ENCODE peak calls at places on chromosomes 13 and 19, in eight cellular contexts. One of them, this sample, is unnamed.

GRCh38 chr13:23608704-23609413 is 38.6 kb downstream of the TNFRSF19 start:
- DNase-seq in T-helper 22 cell: no peak
- DNase-seq in GDM1: no peak
- DNase-seq in AG10803: peak
- DNase-seq in caudate nucleus: no peak
- DNase-seq in progenitor cell of endocrine pancreas: no peak
- DNase-seq in body of pancreas: peak
- DNase-seq in effector memory CD4-positive, alpha-beta T cell: no peak
- DNase-seq in this sample: no peak

GRCh38 chr13:77751513-77752456 is 54.3 kb downstream of the SLAIN1 start:
- DNase-seq in T-helper 22 cell: no peak
- DNase-seq in GDM1: peak
- DNase-seq in AG10803: peak
- DNase-seq in caudate nucleus: no peak
- DNase-seq in progenitor cell of endocrine pancreas: no peak
- DNase-seq in body of pancreas: peak
- DNase-seq in effector memory CD4-positive, alpha-beta T cell: no peak
- DNase-seq in this sample: peak

GRCh38 chr19:19637523-19638251 is 5.8 kb downstream of the GMIP start:
- DNase-seq in T-helper 22 cell: no peak
- DNase-seq in GDM1: no peak
- DNase-seq in AG10803: no peak
- DNase-seq in caudate nucleus: no peak
- DNase-seq in progenitor cell of endocrine pancreas: no peak
- DNase-seq in body of pancreas: no peak
- DNase-seq in effector memory CD4-positive, alpha-beta T cell: no peak
- DNase-seq in this sample: no peak

GRCh38 chr13:37168151-37168550 is 62.7 kb upstream of the CSNK1A1L start:
- DNase-seq in T-helper 22 cell: no peak
- DNase-seq in GDM1: no peak
- DNase-seq in AG10803: peak
- DNase-seq in caudate nucleus: no peak
- DNase-seq in progenitor cell of endocrine pancreas: no peak
- DNase-seq in body of pancreas: no peak
- DNase-seq in effector memory CD4-positive, alpha-beta T cell: no peak
- DNase-seq in this sample: no peak

GRCh38 chr13:51832471-51833152 is 12.4 kb downstream of the TMEM272 start:
- DNase-seq in T-helper 22 cell: peak
- DNase-seq in GDM1: peak
- DNase-seq in AG10803: peak
- DNase-seq in caudate nucleus: no peak
- DNase-seq in progenitor cell of endocrine pancreas: no peak
- DNase-seq in body of pancreas: peak
- DNase-seq in effector memory CD4-positive, alpha-beta T cell: peak
- DNase-seq in this sample: peak

GRCh38 chr19:30547192-30547591 is 175.0 kb downstream of the ZNF536 start:
- DNase-seq in T-helper 22 cell: no peak
- DNase-seq in GDM1: no peak
- DNase-seq in AG10803: no peak
- DNase-seq in caudate nucleus: no peak
- DNase-seq in progenitor cell of endocrine pancreas: no peak
- DNase-seq in body of pancreas: no peak
- DNase-seq in effector memory CD4-positive, alpha-beta T cell: no peak
- DNase-seq in this sample: no peak

GRCh38 chr19:47020132-47020805 is 632 bp downstream of the NPAS1 start:
- DNase-seq in T-helper 22 cell: no peak
- DNase-seq in GDM1: no peak
- DNase-seq in AG10803: no peak
- DNase-seq in caudate nucleus: no peak
- DNase-seq in progenitor cell of endocrine pancreas: no peak
- DNase-seq in body of pancreas: no peak
- DNase-seq in effector memory CD4-positive, alpha-beta T cell: no peak
- DNase-seq in this sample: no peak

GRCh38 chr19:16366056-16366432 is 41.4 kb downstream of the KLF2 start:
- DNase-seq in T-helper 22 cell: no peak
- DNase-seq in GDM1: no peak
- DNase-seq in AG10803: no peak
- DNase-seq in caudate nucleus: no peak
- DNase-seq in progenitor cell of endocrine pancreas: no peak
- DNase-seq in body of pancreas: no peak
- DNase-seq in effector memory CD4-positive, alpha-beta T cell: no peak
- DNase-seq in this sample: no peak

GRCh38 chr19:13149628-13150186 is 468 bp downstream of the STX10 start:
- DNase-seq in T-helper 22 cell: no peak
- DNase-seq in GDM1: peak
- DNase-seq in AG10803: peak
- DNase-seq in caudate nucleus: no peak
- DNase-seq in progenitor cell of endocrine pancreas: peak
- DNase-seq in body of pancreas: peak
- DNase-seq in effector memory CD4-positive, alpha-beta T cell: no peak
- DNase-seq in this sample: no peak

GRCh38 chr13:100175078-100175802 is 86.3 kb downstream of the PCCA start:
- DNase-seq in T-helper 22 cell: no peak
- DNase-seq in GDM1: no peak
- DNase-seq in AG10803: no peak
- DNase-seq in caudate nucleus: no peak
- DNase-seq in progenitor cell of endocrine pancreas: no peak
- DNase-seq in body of pancreas: no peak
- DNase-seq in effector memory CD4-positive, alpha-beta T cell: no peak
- DNase-seq in this sample: no peak

GRCh38 chr13:59643906-59644626 is 519.7 kb downstream of the DIAPH3 start:
- DNase-seq in T-helper 22 cell: no peak
- DNase-seq in GDM1: no peak
- DNase-seq in AG10803: no peak
- DNase-seq in caudate nucleus: no peak
- DNase-seq in progenitor cell of endocrine pancreas: no peak
- DNase-seq in body of pancreas: peak
- DNase-seq in effector memory CD4-positive, alpha-beta T cell: no peak
- DNase-seq in this sample: no peak

GRCh38 chr19:4185413-4186086 is 3.1 kb downstream of the ANKRD24 start:
- DNase-seq in T-helper 22 cell: no peak
- DNase-seq in GDM1: no peak
- DNase-seq in AG10803: no peak
- DNase-seq in caudate nucleus: no peak
- DNase-seq in progenitor cell of endocrine pancreas: no peak
- DNase-seq in body of pancreas: no peak
- DNase-seq in effector memory CD4-positive, alpha-beta T cell: no peak
- DNase-seq in this sample: no peak

GRCh38 chr19:39599116-39599515 is 3.2 kb upstream of the LGALS13 start:
- DNase-seq in T-helper 22 cell: no peak
- DNase-seq in GDM1: no peak
- DNase-seq in AG10803: peak
- DNase-seq in caudate nucleus: no peak
- DNase-seq in progenitor cell of endocrine pancreas: peak
- DNase-seq in body of pancreas: no peak
- DNase-seq in effector memory CD4-positive, alpha-beta T cell: no peak
- DNase-seq in this sample: no peak

GRCh38 chr19:41955521-41955920 is 3.6 kb downstream of the RABAC1 start:
- DNase-seq in T-helper 22 cell: no peak
- DNase-seq in GDM1: no peak
- DNase-seq in AG10803: no peak
- DNase-seq in caudate nucleus: no peak
- DNase-seq in progenitor cell of endocrine pancreas: no peak
- DNase-seq in body of pancreas: no peak
- DNase-seq in effector memory CD4-positive, alpha-beta T cell: no peak
- DNase-seq in this sample: no peak

GRCh38 chr19:54100560-54100959 is at the start of gene OSCAR:
- DNase-seq in T-helper 22 cell: no peak
- DNase-seq in GDM1: no peak
- DNase-seq in AG10803: peak
- DNase-seq in caudate nucleus: no peak
- DNase-seq in progenitor cell of endocrine pancreas: no peak
- DNase-seq in body of pancreas: no peak
- DNase-seq in effector memory CD4-positive, alpha-beta T cell: no peak
- DNase-seq in this sample: no peak

GRCh38 chr13:44815507-44816074 is 173.7 kb downstream of the NUFIP1 start:
- DNase-seq in T-helper 22 cell: no peak
- DNase-seq in GDM1: no peak
- DNase-seq in AG10803: peak
- DNase-seq in caudate nucleus: peak
- DNase-seq in progenitor cell of endocrine pancreas: no peak
- DNase-seq in body of pancreas: peak
- DNase-seq in effector memory CD4-positive, alpha-beta T cell: no peak
- DNase-seq in this sample: no peak

GRCh38 chr13:70375718-70376117 is 267.5 kb upstream of the KLHL1 start:
- DNase-seq in T-helper 22 cell: no peak
- DNase-seq in GDM1: no peak
- DNase-seq in AG10803: no peak
- DNase-seq in caudate nucleus: no peak
- DNase-seq in progenitor cell of endocrine pancreas: no peak
- DNase-seq in body of pancreas: no peak
- DNase-seq in effector memory CD4-positive, alpha-beta T cell: no peak
- DNase-seq in this sample: no peak

GRCh38 chr13:110499621-110500281 is 61.8 kb downstream of the RAB20 start:
- DNase-seq in T-helper 22 cell: no peak
- DNase-seq in GDM1: no peak
- DNase-seq in AG10803: peak
- DNase-seq in caudate nucleus: no peak
- DNase-seq in progenitor cell of endocrine pancreas: no peak
- DNase-seq in body of pancreas: no peak
- DNase-seq in effector memory CD4-positive, alpha-beta T cell: no peak
- DNase-seq in this sample: no peak

GRCh38 chr19:797528-798414 is 519 bp downstream of the PTBP1 start:
- DNase-seq in T-helper 22 cell: peak
- DNase-seq in GDM1: peak
- DNase-seq in AG10803: peak
- DNase-seq in caudate nucleus: peak
- DNase-seq in progenitor cell of endocrine pancreas: peak
- DNase-seq in body of pancreas: peak
- DNase-seq in effector memory CD4-positive, alpha-beta T cell: peak
- DNase-seq in this sample: peak

GRCh38 chr13:71865858-71866172 is 1.2 kb downstream of the DACH1 start:
- DNase-seq in T-helper 22 cell: no peak
- DNase-seq in GDM1: no peak
- DNase-seq in AG10803: no peak
- DNase-seq in caudate nucleus: no peak
- DNase-seq in progenitor cell of endocrine pancreas: peak
- DNase-seq in body of pancreas: no peak
- DNase-seq in effector memory CD4-positive, alpha-beta T cell: no peak
- DNase-seq in this sample: no peak

GRCh38 chr19:3203754-3204645 is 18.3 kb downstream of the NCLN start:
- DNase-seq in T-helper 22 cell: no peak
- DNase-seq in GDM1: no peak
- DNase-seq in AG10803: no peak
- DNase-seq in caudate nucleus: no peak
- DNase-seq in progenitor cell of endocrine pancreas: no peak
- DNase-seq in body of pancreas: no peak
- DNase-seq in effector memory CD4-positive, alpha-beta T cell: no peak
- DNase-seq in this sample: no peak

GRCh38 chr13:76647550-76647949 is 238.7 kb downstream of the KCTD12 start:
- DNase-seq in T-helper 22 cell: no peak
- DNase-seq in GDM1: no peak
- DNase-seq in AG10803: peak
- DNase-seq in caudate nucleus: no peak
- DNase-seq in progenitor cell of endocrine pancreas: no peak
- DNase-seq in body of pancreas: no peak
- DNase-seq in effector memory CD4-positive, alpha-beta T cell: no peak
- DNase-seq in this sample: no peak

GRCh38 chr19:10091892-10092641 is 6.0 kb downstream of the SHFL start:
- DNase-seq in T-helper 22 cell: no peak
- DNase-seq in GDM1: no peak
- DNase-seq in AG10803: no peak
- DNase-seq in caudate nucleus: no peak
- DNase-seq in progenitor cell of endocrine pancreas: no peak
- DNase-seq in body of pancreas: no peak
- DNase-seq in effector memory CD4-positive, alpha-beta T cell: no peak
- DNase-seq in this sample: no peak

GRCh38 chr13:51585696-51586095 is 1.4 kb downstream of the WDFY2 start:
- DNase-seq in T-helper 22 cell: no peak
- DNase-seq in GDM1: no peak
- DNase-seq in AG10803: peak
- DNase-seq in caudate nucleus: no peak
- DNase-seq in progenitor cell of endocrine pancreas: no peak
- DNase-seq in body of pancreas: no peak
- DNase-seq in effector memory CD4-positive, alpha-beta T cell: no peak
- DNase-seq in this sample: no peak

GRCh38 chr19:4580961-4581380 is 21.5 kb upstream of the SEMA6B start:
- DNase-seq in T-helper 22 cell: no peak
- DNase-seq in GDM1: no peak
- DNase-seq in AG10803: no peak
- DNase-seq in caudate nucleus: no peak
- DNase-seq in progenitor cell of endocrine pancreas: no peak
- DNase-seq in body of pancreas: no peak
- DNase-seq in effector memory CD4-positive, alpha-beta T cell: no peak
- DNase-seq in this sample: no peak

GRCh38 chr19:16070366-16070990 is 5.8 kb upstream of the TPM4 start:
- DNase-seq in T-helper 22 cell: peak
- DNase-seq in GDM1: peak
- DNase-seq in AG10803: no peak
- DNase-seq in caudate nucleus: no peak
- DNase-seq in progenitor cell of endocrine pancreas: no peak
- DNase-seq in body of pancreas: peak
- DNase-seq in effector memory CD4-positive, alpha-beta T cell: peak
- DNase-seq in this sample: peak

GRCh38 chr19:34508540-34508939 is 27.0 kb downstream of the WTIP start:
- DNase-seq in T-helper 22 cell: no peak
- DNase-seq in GDM1: no peak
- DNase-seq in AG10803: no peak
- DNase-seq in caudate nucleus: no peak
- DNase-seq in progenitor cell of endocrine pancreas: no peak
- DNase-seq in body of pancreas: no peak
- DNase-seq in effector memory CD4-positive, alpha-beta T cell: no peak
- DNase-seq in this sample: no peak

GRCh38 chr19:10769533-10770491 is 51.9 kb downstream of the DNM2 start:
- DNase-seq in T-helper 22 cell: no peak
- DNase-seq in GDM1: no peak
- DNase-seq in AG10803: peak
- DNase-seq in caudate nucleus: peak
- DNase-seq in progenitor cell of endocrine pancreas: no peak
- DNase-seq in body of pancreas: peak
- DNase-seq in effector memory CD4-positive, alpha-beta T cell: no peak
- DNase-seq in this sample: peak

GRCh38 chr13:33087790-33088189 is 71.6 kb downstream of the KL start:
- DNase-seq in T-helper 22 cell: no peak
- DNase-seq in GDM1: no peak
- DNase-seq in AG10803: no peak
- DNase-seq in caudate nucleus: no peak
- DNase-seq in progenitor cell of endocrine pancreas: no peak
- DNase-seq in body of pancreas: no peak
- DNase-seq in effector memory CD4-positive, alpha-beta T cell: no peak
- DNase-seq in this sample: no peak

GRCh38 chr13:99468971-99469545 is 32.2 kb upstream of the TM9SF2 start:
- DNase-seq in T-helper 22 cell: no peak
- DNase-seq in GDM1: no peak
- DNase-seq in AG10803: no peak
- DNase-seq in caudate nucleus: no peak
- DNase-seq in progenitor cell of endocrine pancreas: no peak
- DNase-seq in body of pancreas: no peak
- DNase-seq in effector memory CD4-positive, alpha-beta T cell: no peak
- DNase-seq in this sample: no peak

GRCh38 chr13:107753286-107753685 is 462.1 kb downstream of the LIG4 start:
- DNase-seq in T-helper 22 cell: no peak
- DNase-seq in GDM1: no peak
- DNase-seq in AG10803: no peak
- DNase-seq in caudate nucleus: no peak
- DNase-seq in progenitor cell of endocrine pancreas: no peak
- DNase-seq in body of pancreas: no peak
- DNase-seq in effector memory CD4-positive, alpha-beta T cell: no peak
- DNase-seq in this sample: no peak

GRCh38 chr19:13633109-13633508 is 126.8 kb upstream of the CACNA1A start:
- DNase-seq in T-helper 22 cell: no peak
- DNase-seq in GDM1: no peak
- DNase-seq in AG10803: no peak
- DNase-seq in caudate nucleus: no peak
- DNase-seq in progenitor cell of endocrine pancreas: peak
- DNase-seq in body of pancreas: peak
- DNase-seq in effector memory CD4-positive, alpha-beta T cell: no peak
- DNase-seq in this sample: no peak

GRCh38 chr13:77386880-77387606 is 60.1 kb upstream of the MYCBP2 start:
- DNase-seq in T-helper 22 cell: no peak
- DNase-seq in GDM1: peak
- DNase-seq in AG10803: peak
- DNase-seq in caudate nucleus: no peak
- DNase-seq in progenitor cell of endocrine pancreas: no peak
- DNase-seq in body of pancreas: no peak
- DNase-seq in effector memory CD4-positive, alpha-beta T cell: no peak
- DNase-seq in this sample: no peak

GRCh38 chr13:94710881-94711560 is 1.3 kb downstream of the SOX21 start:
- DNase-seq in T-helper 22 cell: no peak
- DNase-seq in GDM1: no peak
- DNase-seq in AG10803: no peak
- DNase-seq in caudate nucleus: peak
- DNase-seq in progenitor cell of endocrine pancreas: peak
- DNase-seq in body of pancreas: no peak
- DNase-seq in effector memory CD4-positive, alpha-beta T cell: no peak
- DNase-seq in this sample: no peak

This sample was measured in naive thymus-derived CD4-positive, alpha-beta T cell.